ENCODE peak calls at places on chromosomes 5 and 9, in four cellular contexts. O is HFFc6, J is GM06990, S is foreskin fibroblast. B is an unnamed sample.

GRCh38 chr5:23446436-23446835 is 61.0 kb upstream of the PRDM9 start:
- DNase-seq in O (no peak), J (no peak), S (peak), B (no peak)

GRCh38 chr5:29990681-29991080 is 1202.8 kb upstream of the CDH6 start:
- DNase-seq in O (no peak), J (no peak), S (no peak), B (no peak)

GRCh38 chr5:154829181-154829588 is 21.2 kb downstream of the FAXDC2 start:
- DNase-seq in O (no peak), J (no peak), S (peak), B (no peak)

GRCh38 chr9:38259519-38260218 is 132.8 kb upstream of the ALDH1B1 start:
- DNase-seq in O (no peak), J (no peak), S (no peak), B (no peak)

GRCh38 chr5:9140711-9141110 is 405.2 kb downstream of the SEMA5A start:
- DNase-seq in O (no peak), J (no peak), S (peak), B (no peak)

GRCh38 chr5:135339189-135339588 is 59.8 kb downstream of the MACROH2A1 start:
- DNase-seq in O (no peak), J (no peak), S (no peak), B (no peak)

GRCh38 chr9:109730228-109730627 is 49.8 kb upstream of the PALM2AKAP2 start:
- DNase-seq in O (no peak), J (no peak), S (peak), B (no peak)

GRCh38 chr5:72246954-72247442 is 73.0 kb downstream of the MRPS27 start:
- DNase-seq in O (peak), J (no peak), S (peak), B (no peak)

GRCh38 chr5:93452255-93452654 is 128.8 kb downstream of the NR2F1-AS1 start:
- DNase-seq in O (no peak), J (no peak), S (no peak), B (no peak)

GRCh38 chr5:59483971-59484472 is 409.5 kb downstream of the PDE4D start:
- DNase-seq in O (no peak), J (no peak), S (peak), B (no peak)

GRCh38 chr9:23117621-23118020 is 671.0 kb downstream of the DMRTA1 start:
- DNase-seq in O (peak), J (no peak), S (no peak), B (peak)

GRCh38 chr5:1661311-1661710 is 137.6 kb upstream of the LPCAT1 start:
- DNase-seq in O (no peak), J (no peak), S (no peak), B (no peak)